ENCODE peak calls at places on chromosomes 12 and 14, in four cellular contexts. T is foreskin fibroblast, F is tibial nerve, A is pancreas. B is an unnamed sample.

GRCh38 chr14:53696217-53696965 is 260.2 kb downstream of the BMP4 start:
- DNase-seq in T (no peak), F (no peak), A (no peak), B (no peak)

GRCh38 chr12:67475725-67476124 is 172.8 kb upstream of the DYRK2 start:
- DNase-seq in T (peak), F (no peak), A (no peak), B (no peak)

GRCh38 chr12:7602287-7602686 is 63.4 kb downstream of the APOBEC1 start:
- DNase-seq in T (peak), F (no peak), A (no peak), B (no peak)

GRCh38 chr12:93851245-93851665 is 174.1 kb downstream of the CRADD start:
- DNase-seq in T (no peak), F (no peak), A (no peak), B (no peak)

GRCh38 chr14:77302926-77303325 is 17.8 kb downstream of the POMT2 start:
- DNase-seq in T (peak), F (no peak), A (no peak), B (no peak)

GRCh38 chr14:103745424-103745823 is 29.8 kb downstream of the ZFYVE21 start:
- DNase-seq in T (no peak), F (no peak), A (no peak), B (no peak)

GRCh38 chr14:104893435-104894207 is 28.6 kb downstream of the CEP170B start:
- DNase-seq in T (no peak), F (no peak), A (peak), B (no peak)

GRCh38 chr12:12336049-12336411 is 14.0 kb downstream of the MANSC1 start:
- DNase-seq in T (no peak), F (no peak), A (peak), B (peak)

GRCh38 chr12:94284859-94285258 is 136.5 kb downstream of the PLXNC1 start:
- DNase-seq in T (no peak), F (no peak), A (no peak), B (no peak)

GRCh38 chr14:94145902-94146527 is 16.6 kb upstream of the IFI27L2 start:
- DNase-seq in T (no peak), F (no peak), A (no peak), B (no peak)

GRCh38 chr12:111446631-111447570 is 41.2 kb downstream of the SH2B3 start:
- DNase-seq in T (no peak), F (no peak), A (peak), B (no peak)

GRCh38 chr12:65266408-65266807 is 12.1 kb upstream of the MSRB3 start:
- DNase-seq in T (no peak), F (no peak), A (no peak), B (no peak)

GRCh38 chr14:85461432-85462133 is 68.4 kb upstream of the FLRT2 start:
- DNase-seq in T (no peak), F (no peak), A (peak), B (no peak)

GRCh38 chr12:132444283-132444682 is 45.7 kb upstream of the FBRSL1 start:
- DNase-seq in T (no peak), F (no peak), A (no peak), B (no peak)

GRCh38 chr12:75452675-75453330 is 27.8 kb upstream of the GLIPR1 start:
- DNase-seq in T (peak), F (no peak), A (no peak), B (no peak)

GRCh38 chr12:108150436-108150835 is 21.3 kb downstream of the WSCD2 start:
- DNase-seq in T (no peak), F (no peak), A (no peak), B (no peak)

GRCh38 chr12:6872073-6873048 is 742 bp downstream of the SPSB2 start:
- DNase-seq in T (peak), F (peak), A (peak), B (peak)

GRCh38 chr12:84793558-84794367 is 118.8 kb downstream of the SLC6A15 start:
- DNase-seq in T (no peak), F (no peak), A (no peak), B (no peak)

GRCh38 chr14:55383039-55383438 is 28.6 kb downstream of the ATG14 start:
- DNase-seq in T (no peak), F (no peak), A (no peak), B (no peak)

GRCh38 chr12:7647071-7647470 is 18.6 kb downstream of the APOBEC1 start:
- DNase-seq in T (no peak), F (no peak), A (no peak), B (no peak)

GRCh38 chr14:31449971-31450610 is 7.2 kb downstream of the DTD2 start:
- DNase-seq in T (peak), F (no peak), A (no peak), B (no peak)

GRCh38 chr12:53378222-53378621 is 1.8 kb upstream of the SP1 start:
- DNase-seq in T (no peak), F (no peak), A (no peak), B (no peak)

GRCh38 chr12:54465857-54466499 is 7.4 kb downstream of the GTSF1 start:
- DNase-seq in T (no peak), F (no peak), A (no peak), B (no peak)

GRCh38 chr12:19744760-19745218 is 305.5 kb downstream of the AEBP2 start:
- DNase-seq in T (no peak), F (no peak), A (no peak), B (no peak)

GRCh38 chr14:66495214-66496098 is 9.3 kb downstream of the CCDC196 start:
- DNase-seq in T (peak), F (no peak), A (peak), B (peak)

GRCh38 chr12:28998662-28999120 is 150.4 kb upstream of the FAR2 start:
- DNase-seq in T (peak), F (no peak), A (no peak), B (no peak)

GRCh38 chr14:49593016-49593415 is 5.7 kb upstream of the LRR1 start:
- DNase-seq in T (no peak), F (no peak), A (no peak), B (no peak)

GRCh38 chr14:90777830-90778467 is 38.3 kb downstream of the TTC7B start:
- DNase-seq in T (no peak), F (no peak), A (no peak), B (no peak)

GRCh38 chr12:46342562-46343033 is 30.0 kb downstream of the SLC38A2 start:
- DNase-seq in T (peak), F (no peak), A (peak), B (peak)

GRCh38 chr12:27277846-27278260 is 33.8 kb downstream of the STK38L start:
- DNase-seq in T (no peak), F (no peak), A (no peak), B (no peak)

GRCh38 chr12:6370994-6371754 is 4.2 kb downstream of the SCNN1A start:
- DNase-seq in T (peak), F (no peak), A (peak), B (peak)

GRCh38 chr14:37091651-37092050 is 80.8 kb downstream of the SLC25A21 start:
- DNase-seq in T (no peak), F (no peak), A (no peak), B (no peak)

GRCh38 chr14:32510815-32511214 is 181.7 kb downstream of the AKAP6 start:
- DNase-seq in T (no peak), F (no peak), A (no peak), B (no peak)

GRCh38 chr14:25308244-25308643 is 258.3 kb upstream of the STXBP6 start:
- DNase-seq in T (no peak), F (no peak), A (no peak), B (no peak)
- H3K4me3 ChIP-seq in T (no peak), F (no peak), A (no peak), B (no peak)

GRCh38 chr12:1205512-1206060 is 214.6 kb downstream of the ERC1 start:
- DNase-seq in T (no peak), F (no peak), A (no peak), B (no peak)

GRCh38 chr12:1206118-1206734 is 215.2 kb downstream of the ERC1 start:
- DNase-seq in T (no peak), F (no peak), A (no peak), B (no peak)

GRCh38 chr12:1201886-1202285 is 210.9 kb downstream of the ERC1 start:
- DNase-seq in T (no peak), F (no peak), A (no peak), B (no peak)

GRCh38 chr12:1204581-1205121 is 213.6 kb downstream of the ERC1 start:
- DNase-seq in T (no peak), F (no peak), A (no peak), B (no peak)

GRCh38 chr12:1203735-1204019 is 212.7 kb downstream of the ERC1 start:
- DNase-seq in T (no peak), F (no peak), A (no peak), B (no peak)
- H3K4me3 ChIP-seq in T (no peak), F (no peak), A (no peak), B (no peak)

GRCh38 chr12:51845451-51845850 is 3.1 kb downstream of the FIGNL2 start:
- DNase-seq in T (no peak), F (no peak), A (no peak), B (no peak)

GRCh38 chr12:51848843-51849735 is 571 bp upstream of the FIGNL2 start:
- DNase-seq in T (no peak), F (no peak), A (no peak), B (no peak)

GRCh38 chr12:51846911-51847829 is 1.3 kb downstream of the FIGNL2 start:
- DNase-seq in T (no peak), F (peak), A (no peak), B (peak)

GRCh38 chr12:51847830-51848727 is at the start of gene FIGNL2:
- DNase-seq in T (no peak), F (peak), A (no peak), B (no peak)

DNA sequence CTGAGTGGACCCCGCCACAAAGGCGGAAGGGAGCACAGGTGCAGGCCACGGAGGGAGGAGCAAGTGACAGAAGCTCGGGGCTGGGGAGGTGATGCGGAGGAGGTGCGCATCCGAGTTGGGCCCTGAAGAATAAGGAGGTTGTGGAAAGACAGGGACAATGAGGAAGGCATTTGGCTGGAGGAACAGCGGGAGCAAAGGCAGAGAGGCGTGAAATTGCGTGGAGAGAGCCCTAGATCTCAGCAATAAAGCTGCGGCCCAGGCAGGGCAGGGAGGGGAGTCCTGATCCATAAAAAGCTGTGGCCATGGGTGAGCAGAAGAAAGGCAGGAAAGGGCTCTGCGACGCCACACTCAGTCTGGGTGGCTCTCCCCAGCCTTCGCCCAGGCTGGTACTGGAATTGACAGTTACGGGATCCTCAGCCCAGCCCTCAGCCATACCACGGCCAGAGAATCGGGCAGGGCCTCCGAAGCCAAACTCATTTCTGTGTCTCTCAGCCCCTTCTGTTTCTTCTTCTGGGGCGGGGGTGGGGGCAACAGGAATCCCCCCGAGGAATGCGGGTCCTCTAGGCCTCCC is 2.2 kb downstream of the FIGNL2 start:
- DNase-seq in T (no peak), F (no peak), A (no peak), B (no peak)
- H3K4me3 ChIP-seq in T (no peak), F (peak), A (no peak), B (no peak)

GRCh38 chr12:69154585-69155363 is 84.6 kb upstream of the CPSF6 start:
- DNase-seq in T (peak), F (peak), A (peak), B (peak)
- H3K4me3 ChIP-seq in T (no peak), F (no peak), A (no peak), B (no peak)

DNA sequence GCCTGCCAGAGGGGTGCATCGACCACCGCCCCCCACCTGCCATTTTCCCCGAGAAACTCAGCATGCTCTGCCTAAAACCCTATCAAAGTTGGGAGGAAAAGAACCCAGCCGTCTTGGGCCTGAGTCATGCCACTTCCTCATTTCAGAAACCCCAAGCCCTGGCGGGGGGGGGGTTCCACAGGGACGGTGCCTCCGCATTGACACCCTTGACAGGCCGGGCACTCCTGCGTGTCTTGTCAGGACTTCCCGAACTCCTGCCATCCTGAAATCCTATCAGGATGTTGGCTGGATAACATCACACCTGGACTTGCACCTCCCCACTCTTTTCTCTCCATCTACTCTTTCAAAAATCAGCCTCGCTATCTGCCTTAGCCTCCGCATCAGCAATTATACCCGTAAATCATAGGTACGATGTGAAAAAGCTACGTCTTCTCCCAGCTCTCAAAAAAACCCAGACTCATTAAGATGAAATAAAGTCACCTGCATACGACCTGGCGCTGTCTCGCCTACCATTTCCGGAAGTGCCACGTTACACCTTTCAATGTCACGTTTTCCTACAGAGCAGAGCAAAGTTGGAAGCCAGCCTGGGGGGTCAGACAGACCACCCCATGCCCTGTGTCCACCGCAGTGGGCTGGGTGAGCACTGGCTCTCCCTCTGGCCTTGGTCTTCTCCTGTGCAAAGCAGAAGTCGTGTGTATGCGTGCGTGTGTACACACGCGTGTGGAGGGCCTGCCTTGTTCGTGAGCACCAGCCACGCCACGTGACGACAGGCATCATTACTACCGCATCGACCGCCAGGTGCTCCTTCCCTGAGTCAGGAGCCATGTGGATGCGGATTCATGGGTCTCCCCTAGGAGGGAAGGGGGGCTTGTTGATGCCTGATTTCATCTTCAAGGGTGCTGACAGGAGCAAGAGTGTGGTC is 96.7 kb downstream of the RFLNA start:
- DNase-seq in T (no peak), F (peak), A (no peak), B (peak)
- H3K4me3 ChIP-seq in T (no peak), F (no peak), A (no peak), B (no peak)

GRCh38 chr12:9647825-9648700 is 21.4 kb upstream of the CLEC2D start:
- DNase-seq in T (peak), F (peak), A (peak), B (peak)
- H3K4me3 ChIP-seq in T (peak), F (peak), A (peak), B (peak)

GRCh38 chr12:104381721-104382480 is 74.8 kb upstream of the CHST11 start:
- DNase-seq in T (peak), F (peak), A (peak), B (peak)
- H3K4me3 ChIP-seq in T (no peak), F (no peak), A (no peak), B (no peak)